ENCODE peak calls at places on chromosomes 5 and 9, in five cellular contexts. E is T-cell, W is neuronal stem cell, P is EL, B is HCEC 1CT. U is an unnamed sample.

GRCh38 chr9:76519027-76519835 is 60.2 kb downstream of the GCNT1 start:
- DNase-seq in E (no peak), B (no peak), P (no peak), W (no peak), U (no peak)

GRCh38 chr9:135671591-135672041 is 8.5 kb downstream of the LCN9 start:
- DNase-seq in E (no peak), W (no peak), B (no peak), P (no peak), U (no peak)

GRCh38 chr5:6315580-6315979 is 62.8 kb downstream of the MED10 start:
- DNase-seq in B (no peak), W (no peak), E (no peak), P (no peak), U (no peak)

GRCh38 chr5:34660444-34660843 is 4.3 kb downstream of the RAI14 start:
- DNase-seq in B (peak), P (peak), W (no peak), E (no peak), U (no peak)

GRCh38 chr5:168076561-168076991 is 214.9 kb upstream of the WWC1 start:
- DNase-seq in W (no peak), P (peak), B (peak), E (no peak), U (no peak)

GRCh38 chr5:171023508-171023907 is 161.7 kb downstream of the RANBP17 start:
- DNase-seq in P (no peak), E (no peak), B (no peak), W (no peak), U (no peak)

GRCh38 chr5:74243634-74244033 is 396.9 kb downstream of the ENC1 start:
- DNase-seq in E (no peak), W (no peak), P (peak), B (peak), U (no peak)

GRCh38 chr9:95508968-95509850 is 7.6 kb downstream of the PTCH1 start:
- DNase-seq in E (peak), B (peak), W (peak), P (peak), U (no peak)

GRCh38 chr9:122184551-122184950 is 24.8 kb downstream of the MORN5 start:
- DNase-seq in E (no peak), B (no peak), W (no peak), P (no peak), U (no peak)

GRCh38 chr9:127528407-127529251 is 77.3 kb downstream of the LRSAM1 start:
- DNase-seq in E (no peak), P (no peak), B (no peak), W (no peak), U (no peak)

GRCh38 chr5:144040615-144041394 is 129.7 kb downstream of the YIPF5 start:
- DNase-seq in B (no peak), P (no peak), E (no peak), W (no peak), U (no peak)